ENCODE peak calls at places on chromosomes 3 and 15, in seven cellular contexts. V is activated CD8-positive, alpha-beta memory T cell treated with anti-CD3 and anti-CD28 coated beads for 24 hours; R is HCT116; M is RPMI8226; S is cardiac muscle cell; N is C1 segment of cervical spinal cord; I is H9. U is an unnamed sample.
A peak's percentile ranks its signal among the peaks of the same experiment; 100 is the strongest.

GRCh38 chr3:44342191-44342790 is 3.7 kb downstream of the TCAIM start:
- DNase-seq in M (no peak), N (no peak), S (no peak), R (no peak), V (no peak), I (no peak), U (peak; percentile 17)

GRCh38 chr15:67433495-67434099 is 87.3 kb upstream of the C15orf61 start:
- DNase-seq in M (peak; percentile 28), N (no peak), V (peak; percentile 64), R (peak; percentile 27), I (peak; percentile 56), S (peak; percentile 37), U (peak; percentile 85)

GRCh38 chr3:187714404-187714979 is 12.1 kb upstream of the RTP2 start:
- DNase-seq in S (peak; percentile 79), M (peak; percentile 77), R (peak; percentile 72), I (peak; percentile 84), V (peak; percentile 86), N (no peak), U (peak; percentile 86)

GRCh38 chr3:129650256-129650872 is 43.9 kb upstream of the PLXND1 start:
- DNase-seq in V (peak; percentile 75), I (peak; percentile 82), N (no peak), S (peak; percentile 68), R (peak; percentile 65), M (peak; percentile 60), U (peak; percentile 79)

GRCh38 chr15:71542836-71543235 is 267.5 kb upstream of the NR2E3 start:
- DNase-seq in M (no peak), N (no peak), R (no peak), S (no peak), I (no peak), V (no peak), U (no peak)

GRCh38 chr15:74045184-74045583 is 37.2 kb downstream of the GOLGA6A start:
- DNase-seq in M (no peak), R (no peak), N (no peak), S (no peak), V (no peak), I (no peak), U (no peak)

GRCh38 chr15:39887832-39888231 is 32.2 kb downstream of the GPR176 start:
- DNase-seq in N (no peak), I (peak; percentile 47), M (peak; percentile 13), R (peak; percentile 3), S (peak; percentile 13), V (no peak), U (peak; percentile 38)

GRCh38 chr15:77659350-77660321 is 26.9 kb upstream of the LINGO1 start:
- DNase-seq in V (no peak), I (peak; percentile 75), R (peak; percentile 34), N (no peak), S (peak; percentile 81), M (peak; percentile 86), U (peak; percentile 84)

GRCh38 chr3:134334231-134334900 is 39.9 kb downstream of the AMOTL2 start:
- DNase-seq in M (no peak), V (no peak), R (no peak), I (peak; percentile 26), N (no peak), S (no peak), U (peak; percentile 58)

GRCh38 chr3:114144909-114145688 is 33.8 kb downstream of the DRD3 start:
- DNase-seq in M (no peak), I (no peak), R (no peak), V (no peak), S (no peak), N (no peak), U (peak; percentile 95)

GRCh38 chr15:98442379-98442833 is 205.9 kb upstream of the IGF1R start:
- DNase-seq in R (peak; percentile 57), S (peak; percentile 79), I (peak; percentile 75), M (peak; percentile 63), V (peak; percentile 69), N (no peak), U (peak; percentile 86)

GRCh38 chr3:53828581-53828980 is 17.6 kb downstream of the CHDH start:
- DNase-seq in R (no peak), V (no peak), M (no peak), N (no peak), I (no peak), S (no peak), U (no peak)

GRCh38 chr3:171788546-171789351 is 21.5 kb downstream of the PLD1 start:
- DNase-seq in R (no peak), N (no peak), V (no peak), I (no peak), M (no peak), S (no peak), U (peak; percentile 67)

GRCh38 chr3:11529281-11529680 is 114.4 kb downstream of the VGLL4 start:
- DNase-seq in M (no peak), V (no peak), N (no peak), S (no peak), I (no peak), R (no peak), U (no peak)

GRCh38 chr3:27253831-27254230 is 115.4 kb downstream of the NEK10 start:
- DNase-seq in I (peak; percentile 64), N (peak; percentile 3), V (no peak), M (peak; percentile 50), R (peak; percentile 51), S (peak; percentile 52), U (peak; percentile 69)

GRCh38 chr3:168582503-168582902 is 486.8 kb upstream of the GOLIM4 start:
- DNase-seq in I (no peak), S (no peak), N (no peak), V (no peak), R (no peak), M (no peak), U (no peak)

GRCh38 chr15:40932625-40933519 is 3.7 kb downstream of the DLL4 start:
- DNase-seq in N (no peak), S (no peak), I (no peak), R (no peak), M (no peak), V (no peak), U (no peak)